ENCODE peak calls at places on chromosome 7, in five cellular contexts. One of them, this sample, is unnamed.

GRCh38 chr7:1346851-1347250 is 112.4 kb downstream of the MICALL2 start:
- DNase-seq in H1: no peak
- DNase-seq in trophoblast cell: no peak
- DNase-seq in neuronal stem cell: no peak
- DNase-seq in mesenchymal stem cell: no peak
- DNase-seq in this sample: no peak

GRCh38 chr7:91533996-91534395 is 269.8 kb downstream of the FZD1 start:
- DNase-seq in neuronal stem cell: no peak
- DNase-seq in H1: no peak
- DNase-seq in mesenchymal stem cell: no peak
- DNase-seq in trophoblast cell: no peak
- DNase-seq in this sample: no peak

GRCh38 chr7:145016068-145016467 is 180.2 kb upstream of the TPK1 start:
- DNase-seq in neuronal stem cell: no peak
- DNase-seq in H1: peak; percentile 15
- DNase-seq in mesenchymal stem cell: no peak
- DNase-seq in trophoblast cell: peak; percentile 9
- DNase-seq in this sample: peak; percentile 34

GRCh38 chr7:34019431-34019830 is 114.1 kb downstream of the BMPER start:
- DNase-seq in trophoblast cell: no peak
- DNase-seq in neuronal stem cell: no peak
- DNase-seq in mesenchymal stem cell: no peak
- DNase-seq in H1: no peak
- DNase-seq in this sample: no peak

GRCh38 chr7:66967029-66967428 is 28.4 kb downstream of the SBDS start:
- DNase-seq in mesenchymal stem cell: no peak
- DNase-seq in H1: no peak
- DNase-seq in neuronal stem cell: no peak
- DNase-seq in trophoblast cell: no peak
- DNase-seq in this sample: no peak

GRCh38 chr7:140383954-140384713 is 14.2 kb downstream of the SLC37A3 start:
- DNase-seq in H1: no peak
- DNase-seq in mesenchymal stem cell: no peak
- DNase-seq in neuronal stem cell: no peak
- DNase-seq in trophoblast cell: no peak
- DNase-seq in this sample: no peak

GRCh38 chr7:149742075-149742701 is 31.2 kb downstream of the ZNF467 start:
- DNase-seq in neuronal stem cell: peak; percentile 77
- DNase-seq in H1: peak; percentile 57
- DNase-seq in mesenchymal stem cell: peak; percentile 69
- DNase-seq in trophoblast cell: peak; percentile 77
- DNase-seq in this sample: peak; percentile 88

GRCh38 chr7:57425969-57426628 is 23.9 kb upstream of the ZNF716 start:
- DNase-seq in H1: no peak
- DNase-seq in neuronal stem cell: no peak
- DNase-seq in trophoblast cell: peak; percentile 3
- DNase-seq in mesenchymal stem cell: no peak
- DNase-seq in this sample: no peak

DNA sequence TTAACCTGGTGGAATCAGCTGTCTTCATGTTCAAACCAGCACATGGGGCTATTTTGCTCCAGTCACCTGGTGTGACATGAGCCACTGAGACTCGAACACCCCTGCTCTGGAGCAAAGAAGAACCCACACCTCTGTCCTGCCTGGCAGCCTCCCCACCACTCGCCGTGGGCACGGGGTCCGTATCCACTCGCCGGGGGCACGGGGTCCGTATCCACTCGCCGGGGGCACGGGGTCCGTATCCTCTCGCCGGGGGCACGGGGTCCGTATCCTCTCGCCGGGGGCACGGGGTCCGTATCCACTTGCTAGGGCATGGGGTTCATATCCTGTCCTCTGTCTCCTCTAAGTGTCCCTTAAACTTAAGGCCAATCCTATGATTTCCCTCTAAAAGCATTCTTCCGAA is 558.7 kb downstream of the PTPRN2 start:
- DNase-seq in mesenchymal stem cell: no peak
- DNase-seq in H1: no peak
- DNase-seq in neuronal stem cell: no peak
- DNase-seq in trophoblast cell: no peak
- DNase-seq in this sample: no peak
- H2BK12ac ChIP-seq in mesenchymal stem cell: no peak overlapping the region
- H2BK12ac ChIP-seq in H1: no peak overlapping the region
- H2BK12ac ChIP-seq in neuronal stem cell: no peak overlapping the region
- H2BK12ac ChIP-seq in trophoblast cell: no peak overlapping the region
- H2BK12ac ChIP-seq in this sample: no peak overlapping the region

DNA sequence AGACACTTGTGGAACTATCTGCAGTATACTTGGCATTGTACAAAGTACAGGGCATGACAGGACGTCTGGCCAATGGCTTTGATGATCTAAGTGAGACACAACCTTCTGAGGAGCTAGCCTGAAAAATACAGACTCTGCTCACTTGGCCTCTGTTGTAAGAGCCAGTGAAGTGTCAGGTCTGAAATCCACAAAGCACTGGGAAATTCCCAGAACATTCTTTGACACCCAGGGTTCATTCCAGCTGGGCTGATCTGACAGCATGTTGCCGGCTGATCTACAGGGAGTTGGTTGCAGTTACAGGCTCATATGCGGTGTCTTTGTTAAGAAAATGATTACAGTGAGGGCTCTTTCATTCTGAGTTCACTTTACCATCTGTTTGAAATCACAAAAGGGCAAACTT is 354.6 kb downstream of the PHF14 start:
- DNase-seq in trophoblast cell: peak; percentile 29
- DNase-seq in neuronal stem cell: no peak
- DNase-seq in mesenchymal stem cell: peak; percentile 76
- DNase-seq in H1: no peak
- DNase-seq in this sample: no peak
- H2BK5ac ChIP-seq in trophoblast cell: no peak overlapping the region
- H2BK5ac ChIP-seq in neuronal stem cell: no peak overlapping the region
- H2BK5ac ChIP-seq in mesenchymal stem cell: no peak overlapping the region
- H2BK5ac ChIP-seq in H1: no peak overlapping the region
- H2BK5ac ChIP-seq in this sample: no peak overlapping the region

GRCh38 chr7:121023189-121023588 is 34.7 kb downstream of the CPED1 start:
- DNase-seq in H1: no peak
- DNase-seq in mesenchymal stem cell: no peak
- DNase-seq in neuronal stem cell: no peak
- DNase-seq in trophoblast cell: no peak
- DNase-seq in this sample: no peak
- H2BK12ac ChIP-seq in H1: no peak overlapping the region
- H2BK12ac ChIP-seq in mesenchymal stem cell: peak overlapping the region; percentile 54
- H2BK12ac ChIP-seq in neuronal stem cell: no peak overlapping the region
- H2BK12ac ChIP-seq in trophoblast cell: no peak overlapping the region
- H2BK12ac ChIP-seq in this sample: no peak overlapping the region

DNA sequence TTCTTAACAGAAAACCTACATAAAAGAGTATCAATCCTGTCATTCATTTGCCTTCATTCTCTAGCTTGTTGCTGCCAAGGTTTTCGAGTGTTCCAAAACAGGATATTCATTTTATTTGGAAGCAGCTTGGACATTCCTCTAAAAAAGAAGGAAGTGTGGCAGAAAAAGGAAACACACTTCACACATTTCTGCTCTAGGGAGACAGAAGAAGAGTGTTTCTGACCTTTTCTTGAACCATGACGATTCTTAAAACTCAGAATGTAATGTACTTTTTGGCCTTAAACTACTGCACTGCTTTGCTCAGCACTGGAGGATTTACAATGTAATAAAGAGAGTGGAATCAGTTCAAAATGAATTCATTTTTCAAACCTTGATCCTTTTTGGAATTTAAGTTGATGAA is 81.3 kb downstream of the SEMA3A start:
- DNase-seq in H1: no peak
- DNase-seq in trophoblast cell: no peak
- DNase-seq in mesenchymal stem cell: no peak
- DNase-seq in neuronal stem cell: no peak
- DNase-seq in this sample: no peak
- H2BK5ac ChIP-seq in H1: no peak overlapping the region
- H2BK5ac ChIP-seq in trophoblast cell: no peak overlapping the region
- H2BK5ac ChIP-seq in mesenchymal stem cell: no peak overlapping the region
- H2BK5ac ChIP-seq in neuronal stem cell: no peak overlapping the region
- H2BK5ac ChIP-seq in this sample: no peak overlapping the region

DNA sequence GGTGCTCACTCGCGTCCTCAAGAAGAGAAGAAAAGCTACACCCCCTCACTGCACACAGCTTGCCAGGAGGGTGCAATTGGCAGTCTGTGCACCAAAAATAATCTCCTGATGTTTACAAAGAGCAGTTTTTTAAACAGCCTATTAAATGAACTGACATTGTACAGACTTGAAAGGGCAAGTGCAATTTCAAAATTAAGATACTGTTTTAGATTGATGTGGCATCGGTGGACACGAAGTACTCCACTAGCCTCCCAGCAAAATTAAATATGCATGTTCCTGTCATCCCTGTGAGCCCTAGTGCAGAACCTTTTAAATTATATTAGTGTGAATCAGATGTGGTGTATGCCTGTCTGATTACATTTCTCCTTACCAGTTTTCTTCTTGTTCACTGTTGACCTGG is 87.9 kb downstream of the WIPF3 start:
- DNase-seq in H1: no peak
- DNase-seq in mesenchymal stem cell: no peak
- DNase-seq in neuronal stem cell: no peak
- DNase-seq in trophoblast cell: no peak
- DNase-seq in this sample: no peak
- H2BK12ac ChIP-seq in H1: no peak overlapping the region
- H2BK12ac ChIP-seq in mesenchymal stem cell: no peak overlapping the region
- H2BK12ac ChIP-seq in neuronal stem cell: no peak overlapping the region
- H2BK12ac ChIP-seq in trophoblast cell: no peak overlapping the region
- H2BK12ac ChIP-seq in this sample: no peak overlapping the region

GRCh38 chr7:191105-192034 is 1.0 kb upstream of the FAM20C start:
- DNase-seq in H1: no peak
- DNase-seq in trophoblast cell: no peak
- DNase-seq in neuronal stem cell: no peak
- DNase-seq in mesenchymal stem cell: peak; percentile 80
- DNase-seq in this sample: no peak

GRCh38 chr7:192035-192649 is at the start of gene FAM20C:
- DNase-seq in H1: no peak
- DNase-seq in trophoblast cell: peak; percentile 37
- DNase-seq in neuronal stem cell: peak; percentile 54
- DNase-seq in mesenchymal stem cell: peak; percentile 87
- DNase-seq in this sample: peak; percentile 55

GRCh38 chr7:194257-194995 is 2.1 kb downstream of the FAM20C start:
- DNase-seq in trophoblast cell: no peak
- DNase-seq in H1: no peak
- DNase-seq in neuronal stem cell: no peak
- DNase-seq in mesenchymal stem cell: peak; percentile 31
- DNase-seq in this sample: peak; percentile 57

GRCh38 chr7:193538-194256 is 1.3 kb downstream of the FAM20C start:
- DNase-seq in mesenchymal stem cell: peak; percentile 8
- DNase-seq in trophoblast cell: no peak
- DNase-seq in neuronal stem cell: no peak
- DNase-seq in H1: no peak
- DNase-seq in this sample: no peak

DNA sequence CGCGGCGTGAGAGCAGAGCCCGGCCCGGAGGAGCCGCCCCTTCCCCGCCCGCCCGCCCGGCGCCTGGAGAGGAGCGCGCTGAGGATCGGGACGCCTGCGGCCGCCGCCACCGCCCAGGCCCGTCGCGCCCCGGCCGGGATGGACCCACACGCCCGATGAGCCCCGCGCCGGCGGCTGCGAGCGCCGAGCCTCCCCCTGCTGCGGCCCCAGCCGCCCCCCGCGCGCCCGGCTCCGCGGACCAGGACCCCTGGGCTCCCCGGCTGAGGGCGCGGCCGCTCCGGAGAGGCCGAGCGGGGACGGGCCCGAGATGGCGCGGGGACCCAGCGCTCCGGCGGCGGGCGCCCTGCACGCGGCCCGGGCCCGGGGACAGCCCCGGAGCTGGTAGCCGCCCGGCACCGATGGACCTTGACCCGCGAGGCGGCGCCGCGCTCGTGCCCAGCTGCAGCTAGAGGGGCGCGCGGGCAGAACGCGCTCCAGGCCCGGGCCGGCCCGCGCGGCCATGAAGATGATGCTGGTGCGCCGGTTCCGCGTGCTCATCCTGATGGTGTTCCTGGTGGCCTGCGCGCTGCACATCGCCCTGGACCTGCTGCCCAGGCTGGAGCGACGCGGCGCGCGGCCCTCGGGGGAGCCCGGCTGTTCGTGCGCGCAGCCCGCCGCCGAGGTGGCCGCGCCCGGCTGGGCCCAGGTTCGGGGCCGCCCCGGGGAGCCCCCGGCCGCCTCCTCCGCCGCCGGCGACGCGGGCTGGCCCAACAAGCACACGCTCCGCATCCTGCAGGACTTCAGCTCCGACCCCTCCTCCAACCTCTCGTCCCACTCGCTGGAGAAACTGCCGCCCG is 548 bp downstream of the FAM20C start:
- DNase-seq in H1: no peak
- DNase-seq in neuronal stem cell: no peak
- DNase-seq in mesenchymal stem cell: peak; percentile 31
- DNase-seq in trophoblast cell: no peak
- DNase-seq in this sample: no peak
- H2BK5ac ChIP-seq in H1: no peak overlapping the region
- H2BK5ac ChIP-seq in neuronal stem cell: peak overlapping the region; percentile 71
- H2BK5ac ChIP-seq in mesenchymal stem cell: no peak overlapping the region
- H2BK5ac ChIP-seq in trophoblast cell: no peak overlapping the region
- H2BK5ac ChIP-seq in this sample: no peak overlapping the region